ENCODE peak calls at places on chromosomes 2 and 18, in six cellular contexts. W, V, U, G, C and A are unnamed samples.
A peak's percentile ranks its signal among the peaks of the same experiment; 100 is the strongest.

GRCh38 chr2:201882353-201883095 is 76.2 kb downstream of the CDK15 start:
- DNase-seq in U (no peak), G (no peak), W (no peak), C (peak; percentile 33), V (no peak), A (no peak)

GRCh38 chr2:66547113-66547512 is 112.2 kb downstream of the MEIS1 start:
- DNase-seq in U (no peak), G (no peak), V (no peak), C (no peak), W (peak; percentile 44), A (no peak)

GRCh38 chr18:55477537-55478300 is 110.3 kb downstream of the TCF4 start:
- DNase-seq in G (peak; percentile 10), U (no peak), C (no peak), W (no peak), V (no peak), A (no peak)

GRCh38 chr2:130762031-130762909 is 6.9 kb downstream of the AMER3 start:
- DNase-seq in V (no peak), G (no peak), W (no peak), C (no peak), U (no peak), A (no peak)

GRCh38 chr2:177355874-177356273 is 36.7 kb upstream of the AGPS start:
- DNase-seq in U (no peak), C (no peak), W (no peak), V (no peak), G (no peak), A (no peak)

GRCh38 chr18:34003687-34004086 is 221.0 kb downstream of the NOL4 start:
- DNase-seq in G (no peak), V (no peak), W (no peak), C (no peak), U (no peak), A (no peak)

GRCh38 chr2:167215595-167215994 is 327.3 kb downstream of the XIRP2 start:
- DNase-seq in W (peak; percentile 20), U (no peak), G (no peak), V (no peak), C (no peak), A (no peak)

GRCh38 chr2:134722728-134723127 is 3.9 kb upstream of the TMEM163 start:
- DNase-seq in C (no peak), G (no peak), U (no peak), W (no peak), V (no peak), A (no peak)

GRCh38 chr2:196242131-196242620 is 70.8 kb upstream of the STK17B start:
- DNase-seq in C (no peak), W (peak; percentile 54), U (no peak), V (no peak), G (no peak), A (no peak)

GRCh38 chr18:7633171-7633570 is 66.1 kb downstream of the PTPRM start:
- DNase-seq in U (no peak), V (no peak), C (no peak), W (no peak), G (no peak), A (no peak)

GRCh38 chr2:238954841-238955521 is 107.1 kb downstream of the TWIST2 start:
- DNase-seq in U (no peak), C (no peak), V (no peak), W (no peak), G (no peak), A (no peak)

GRCh38 chr18:77320960-77321559 is 71.4 kb downstream of the GALR1 start:
- DNase-seq in W (no peak), V (no peak), C (no peak), G (no peak), U (no peak), A (no peak)